ENCODE peak calls at places on chromosome 21, in six cellular contexts. A, P, J, K, G and F are unnamed samples.

GRCh38 chr21:42532466-42533181 is 19.0 kb downstream of the SLC37A1 start:
- DNase-seq in A (no peak), P (no peak), J (no peak), K (peak), G (no peak), F (no peak)

GRCh38 chr21:35933466-35933865 is 126.9 kb downstream of the SETD4 start:
- DNase-seq in A (no peak), P (no peak), J (peak), K (peak), G (peak), F (no peak)

GRCh38 chr21:33267250-33267649 is 1.1 kb downstream of the IL10RB start:
- DNase-seq in A (no peak), P (no peak), J (no peak), K (no peak), G (no peak), F (no peak)

GRCh38 chr21:42039470-42039901 is 29.3 kb upstream of the ZBTB21 start:
- DNase-seq in A (no peak), P (no peak), J (no peak), K (peak), G (no peak), F (no peak)

GRCh38 chr21:8994640-8995511 is 1526.5 kb upstream of the TPTE start:
- DNase-seq in A (no peak), P (no peak), J (no peak), K (no peak), G (no peak), F (no peak)

GRCh38 chr21:27164208-27165172 is 197.6 kb upstream of the ADAMTS5 start:
- DNase-seq in A (no peak), P (no peak), J (no peak), K (no peak), G (no peak), F (no peak)

GRCh38 chr21:37451446-37451845 is 84.9 kb downstream of the DYRK1A start:
- DNase-seq in A (no peak), P (no peak), J (no peak), K (no peak), G (no peak), F (no peak)

GRCh38 chr21:33024278-33025103 is 1.2 kb upstream of the OLIG2 start:
- DNase-seq in A (no peak), P (no peak), J (no peak), K (no peak), G (no peak), F (no peak)

GRCh38 chr21:39612233-39613028 is at the start of gene B3GALT5:
- DNase-seq in A (peak), P (no peak), J (peak), K (no peak), G (no peak), F (no peak)

GRCh38 chr21:42569732-42570301 is 56.2 kb downstream of the SLC37A1 start:
- DNase-seq in A (no peak), P (no peak), J (no peak), K (no peak), G (no peak), F (no peak)

GRCh38 chr21:36917487-36918158 is 48.8 kb downstream of the HLCS start:
- DNase-seq in A (peak), P (peak), J (no peak), K (no peak), G (peak), F (peak)

GRCh38 chr21:25887646-25888321 is 153.0 kb downstream of the GABPA start:
- DNase-seq in A (no peak), P (no peak), J (no peak), K (no peak), G (no peak), F (no peak)

GRCh38 chr21:31750843-31751242 is 18.9 kb upstream of the SCAF4 start:
- DNase-seq in A (no peak), P (peak), J (peak), K (no peak), G (no peak), F (no peak)

GRCh38 chr21:26405071-26405470 is 168.0 kb downstream of the CYYR1 start:
- DNase-seq in A (no peak), P (no peak), J (no peak), K (no peak), G (peak), F (no peak)

GRCh38 chr21:15406791-15407190 is 323.0 kb upstream of the USP25 start:
- DNase-seq in A (no peak), P (no peak), J (no peak), K (no peak), G (no peak), F (no peak)

GRCh38 chr21:38985423-38986378 is 180.0 kb downstream of the ETS2 start:
- DNase-seq in A (no peak), P (no peak), J (no peak), K (peak), G (no peak), F (peak)

GRCh38 chr21:39799178-39799577 is 54.2 kb downstream of the IGSF5 start:
- DNase-seq in A (no peak), P (no peak), J (no peak), K (no peak), G (no peak), F (no peak)

GRCh38 chr21:38123626-38124025 is 133.2 kb upstream of the KCNJ15 start:
- DNase-seq in A (no peak), P (no peak), J (no peak), K (no peak), G (no peak), F (no peak)

GRCh38 chr21:38434913-38435533 is 63.3 kb downstream of the ERG start:
- DNase-seq in A (no peak), P (peak), J (no peak), K (no peak), G (peak), F (no peak)

GRCh38 chr21:37737497-37737896 is 178.8 kb downstream of the KCNJ6 start:
- DNase-seq in A (no peak), P (no peak), J (no peak), K (no peak), G (no peak), F (no peak)

GRCh38 chr21:35075546-35075945 is 26.4 kb upstream of the RUNX1 start:
- DNase-seq in A (no peak), P (no peak), J (no peak), K (peak), G (peak), F (no peak)

GRCh38 chr21:38980416-38981319 is 174.9 kb downstream of the ETS2 start:
- DNase-seq in A (no peak), P (no peak), J (no peak), K (no peak), G (no peak), F (no peak)

GRCh38 chr21:43193651-43194302 is 25.0 kb downstream of the CRYAA start:
- DNase-seq in A (no peak), P (no peak), J (no peak), K (peak), G (no peak), F (no peak)

GRCh38 chr21:46372014-46372485 is 48.1 kb downstream of the PCNT start:
- DNase-seq in A (no peak), P (no peak), J (no peak), K (no peak), G (no peak), F (no peak)
- TF ChIP-seq POLR2A in A (no peak), P (no peak), J (no peak), K (no peak), G (no peak), F (no peak)

GRCh38 chr21:21929228-21929627 is 931.0 kb downstream of the NCAM2 start:
- DNase-seq in A (no peak), P (no peak), J (no peak), K (no peak), G (no peak), F (no peak)
- TF ChIP-seq POLR2A in A (no peak), P (no peak), J (no peak), K (no peak), G (no peak), F (no peak)

GRCh38 chr21:21148514-21148913 is 150.3 kb downstream of the NCAM2 start:
- DNase-seq in A (no peak), P (no peak), J (no peak), K (no peak), G (no peak), F (no peak)
- TF ChIP-seq POLR2A in A (no peak), P (no peak), J (no peak), K (no peak), G (no peak), F (no peak)

DNA sequence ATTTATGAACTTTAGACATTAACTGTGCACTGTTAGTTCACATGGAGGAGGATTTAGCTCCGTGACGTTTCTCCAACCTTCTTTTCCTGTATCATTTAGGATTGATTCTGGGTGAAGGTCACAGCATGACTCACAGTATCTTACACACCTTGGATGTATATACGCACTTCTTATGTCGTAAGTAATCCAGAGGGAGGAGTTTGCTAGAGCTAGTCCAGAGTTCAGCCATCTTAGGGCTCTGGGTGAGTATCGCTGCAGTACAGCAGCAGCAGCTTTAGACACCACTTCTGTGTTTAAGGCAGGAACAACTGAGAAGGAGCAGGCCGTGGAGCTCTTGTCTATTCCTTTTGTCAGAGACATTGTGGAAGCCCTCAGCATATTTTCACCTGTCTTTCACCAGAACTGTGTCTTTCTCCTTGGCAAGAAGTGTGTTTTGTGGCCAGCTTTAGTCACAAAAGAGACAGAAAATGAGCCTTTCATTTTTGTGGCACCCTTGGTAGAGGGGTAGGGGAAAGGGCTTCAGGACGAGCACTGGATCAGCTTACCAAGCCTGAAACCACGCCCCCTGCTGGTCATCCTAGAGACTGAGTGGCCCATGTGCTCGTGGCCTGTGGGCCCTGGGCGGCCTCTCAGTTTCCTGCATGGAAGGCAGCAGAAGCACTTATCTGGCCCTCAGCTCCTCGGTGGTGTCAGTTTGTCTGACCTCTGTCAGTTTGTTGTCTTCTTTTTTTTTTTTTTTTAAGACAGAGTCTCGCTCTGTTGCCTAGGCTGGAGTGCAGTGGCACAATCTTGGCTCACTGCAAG is 64.0 kb downstream of the ADARB1 start:
- DNase-seq in A (peak), P (peak), J (peak), K (peak), G (peak), F (peak)
- TF ChIP-seq POLR2A in A (no peak), P (no peak), J (no peak), K (no peak), G (no peak), F (no peak)